ENCODE peak calls at places on chromosome 14, in nine cellular contexts. A is brain microvascular endothelial cell; C is iPS-NIHi11; Y is lower leg skin; U is activated CD4-positive, alpha-beta T cell treated with anti-CD3 and anti-CD28 coated beads, Interleukin-2, amount 50 U/mL, for 1 hour; J is activated CD4-positive, alpha-beta memory T cell treated with anti-CD3 and anti-CD28 coated beads, Interleukin-2, amount 10 ng/mL, durations not matched to agents 7 days and 5 days; N is CD8-positive, alpha-beta T cell; E is GM13977; P is KG1. M is an unnamed sample.
A peak's percentile ranks its signal among the peaks of the same experiment; 100 is the strongest.

GRCh38 chr14:83419420-83419819 is 1885.8 kb upstream of the SEL1L start:
- DNase-seq in J (no peak), N (no peak), P (no peak), E (no peak), A (no peak), C (no peak), Y (no peak), U (no peak), M (no peak)

GRCh38 chr14:104102282-104102914 is 16.9 kb downstream of the ASPG start:
- DNase-seq in N (no peak), J (no peak), E (no peak), A (no peak), C (no peak), Y (peak; percentile 78), U (no peak), P (no peak), M (no peak)

GRCh38 chr14:51677276-51677675 is 25.6 kb downstream of the FRMD6 start:
- DNase-seq in Y (no peak), C (no peak), N (no peak), U (no peak), P (no peak), E (no peak), A (no peak), J (no peak), M (no peak)

GRCh38 chr14:71726639-71727085 is 205.6 kb upstream of the RGS6 start:
- DNase-seq in N (no peak), U (no peak), C (no peak), Y (no peak), E (no peak), A (no peak), P (no peak), J (no peak), M (no peak)

GRCh38 chr14:45057881-45058364 is 26.0 kb upstream of the PRPF39 start:
- DNase-seq in P (no peak), J (no peak), N (no peak), Y (no peak), E (no peak), C (no peak), U (no peak), A (no peak), M (no peak)

GRCh38 chr14:90587918-90588317 is 191.1 kb downstream of the CALM1 start:
- DNase-seq in C (no peak), P (no peak), J (no peak), Y (no peak), U (no peak), N (no peak), E (no peak), A (no peak), M (no peak)

GRCh38 chr14:22427771-22428228 is 161.2 kb downstream of the DAD1 start:
- DNase-seq in A (peak; percentile 51), J (no peak), P (peak; percentile 51), U (no peak), Y (no peak), N (no peak), C (peak; percentile 20), E (no peak), M (no peak)

GRCh38 chr14:91872011-91872476 is 4.7 kb upstream of the TC2N start:
- DNase-seq in P (no peak), N (peak; percentile 55), E (peak; percentile 40), Y (no peak), J (peak; percentile 57), C (no peak), A (no peak), U (peak; percentile 59), M (no peak)

GRCh38 chr14:64878775-64879634 is 702 bp downstream of the SPTB start:
- DNase-seq in U (no peak), A (no peak), C (peak; percentile 29), E (no peak), Y (no peak), P (no peak), N (no peak), J (no peak), M (peak; percentile 55)

GRCh38 chr14:91614187-91614586 is 104.1 kb upstream of the PPP4R3A start:
- DNase-seq in Y (no peak), J (no peak), N (no peak), E (no peak), U (no peak), C (no peak), P (no peak), A (peak; percentile 12), M (no peak)

GRCh38 chr14:65993103-65993502 is 493.1 kb upstream of the CCDC196 start:
- DNase-seq in A (no peak), J (peak; percentile 26), P (no peak), N (no peak), Y (no peak), U (no peak), C (no peak), E (no peak), M (no peak)

GRCh38 chr14:50762001-50762930 is 68.7 kb downstream of the NIN start:
- DNase-seq in J (no peak), E (peak; percentile 72), Y (no peak), N (no peak), U (no peak), A (peak; percentile 89), C (no peak), P (no peak), M (no peak)

GRCh38 chr14:65179918-65180724 is 77.8 kb upstream of the MAX start:
- DNase-seq in J (peak; percentile 42), A (peak; percentile 80), C (no peak), P (no peak), U (no peak), N (no peak), Y (peak; percentile 90), E (peak; percentile 72), M (no peak)

M was measured in NCI-H2081.